ENCODE peak calls at places on chromosomes 13 and 19, in six cellular contexts. One of them, this sample, is unnamed.

GRCh38 chr13:30346159-30346788 is 38.9 kb upstream of the KATNAL1 start:
- DNase-seq in breast epithelium: peak; percentile 44
- DNase-seq in psoas muscle: no peak
- DNase-seq in colonic mucosa: peak; percentile 34
- DNase-seq in hepatocyte: no peak
- DNase-seq in esophagus squamous epithelium: no peak
- DNase-seq in this sample: no peak

GRCh38 chr13:111658150-111659100 is 338.0 kb downstream of the TEX29 start:
- DNase-seq in esophagus squamous epithelium: no peak
- DNase-seq in hepatocyte: peak; percentile 16
- DNase-seq in breast epithelium: no peak
- DNase-seq in colonic mucosa: no peak
- DNase-seq in psoas muscle: no peak
- DNase-seq in this sample: no peak

GRCh38 chr13:21674271-21675009 is 3.6 kb downstream of the FGF9 start:
- DNase-seq in hepatocyte: peak; percentile 62
- DNase-seq in colonic mucosa: peak; percentile 36
- DNase-seq in breast epithelium: no peak
- DNase-seq in esophagus squamous epithelium: no peak
- DNase-seq in psoas muscle: peak; percentile 53
- DNase-seq in this sample: no peak

GRCh38 chr19:46015961-46016425 is 6.9 kb downstream of the PGLYRP1 start:
- DNase-seq in breast epithelium: no peak
- DNase-seq in psoas muscle: no peak
- DNase-seq in hepatocyte: no peak
- DNase-seq in esophagus squamous epithelium: no peak
- DNase-seq in colonic mucosa: no peak
- DNase-seq in this sample: no peak

GRCh38 chr13:93004919-93005318 is 221.7 kb upstream of the GPC6 start:
- DNase-seq in hepatocyte: no peak
- DNase-seq in psoas muscle: no peak
- DNase-seq in colonic mucosa: no peak
- DNase-seq in esophagus squamous epithelium: no peak
- DNase-seq in breast epithelium: no peak
- DNase-seq in this sample: no peak

GRCh38 chr13:65606622-65607021 is 1623.5 kb downstream of the PCDH9 start:
- DNase-seq in breast epithelium: no peak
- DNase-seq in psoas muscle: no peak
- DNase-seq in colonic mucosa: no peak
- DNase-seq in esophagus squamous epithelium: no peak
- DNase-seq in hepatocyte: no peak
- DNase-seq in this sample: no peak

GRCh38 chr19:2250765-2251576 is 1.8 kb downstream of the AMH start:
- DNase-seq in hepatocyte: no peak
- DNase-seq in psoas muscle: no peak
- DNase-seq in colonic mucosa: no peak
- DNase-seq in esophagus squamous epithelium: no peak
- DNase-seq in breast epithelium: no peak
- DNase-seq in this sample: no peak

GRCh38 chr13:75803175-75803611 is 167.1 kb downstream of the LMO7 start:
- DNase-seq in esophagus squamous epithelium: no peak
- DNase-seq in hepatocyte: no peak
- DNase-seq in breast epithelium: no peak
- DNase-seq in colonic mucosa: peak; percentile 44
- DNase-seq in psoas muscle: no peak
- DNase-seq in this sample: no peak

GRCh38 chr13:21435710-21436151 is 23.4 kb downstream of the ZDHHC20 start:
- DNase-seq in esophagus squamous epithelium: no peak
- DNase-seq in psoas muscle: no peak
- DNase-seq in colonic mucosa: peak; percentile 64
- DNase-seq in breast epithelium: no peak
- DNase-seq in hepatocyte: peak; percentile 53
- DNase-seq in this sample: peak; percentile 74

GRCh38 chr13:112444001-112444311 is 67.8 kb downstream of the SPACA7 start:
- DNase-seq in breast epithelium: peak; percentile 17
- DNase-seq in hepatocyte: peak; percentile 87
- DNase-seq in esophagus squamous epithelium: no peak
- DNase-seq in psoas muscle: peak; percentile 63
- DNase-seq in colonic mucosa: peak; percentile 68
- DNase-seq in this sample: no peak

GRCh38 chr19:16382775-16383543 is 58.3 kb downstream of the KLF2 start:
- DNase-seq in breast epithelium: peak; percentile 74
- DNase-seq in esophagus squamous epithelium: no peak
- DNase-seq in hepatocyte: peak; percentile 87
- DNase-seq in psoas muscle: peak; percentile 93
- DNase-seq in colonic mucosa: peak; percentile 88
- DNase-seq in this sample: peak; percentile 80

GRCh38 chr13:113839536-113840204 is 24.2 kb downstream of the GAS6 start:
- DNase-seq in esophagus squamous epithelium: no peak
- DNase-seq in breast epithelium: no peak
- DNase-seq in colonic mucosa: peak; percentile 76
- DNase-seq in psoas muscle: peak; percentile 50
- DNase-seq in hepatocyte: no peak
- DNase-seq in this sample: peak; percentile 62

GRCh38 chr13:35914662-35915061 is 216.5 kb downstream of the DCLK1 start:
- DNase-seq in esophagus squamous epithelium: no peak
- DNase-seq in psoas muscle: no peak
- DNase-seq in breast epithelium: no peak
- DNase-seq in hepatocyte: no peak
- DNase-seq in colonic mucosa: no peak
- DNase-seq in this sample: no peak

GRCh38 chr19:1457031-1457739 is 7.3 kb downstream of the APC2 start:
- DNase-seq in colonic mucosa: no peak
- DNase-seq in esophagus squamous epithelium: no peak
- DNase-seq in psoas muscle: peak; percentile 44
- DNase-seq in hepatocyte: no peak
- DNase-seq in breast epithelium: no peak
- DNase-seq in this sample: no peak

GRCh38 chr13:76741624-76742023 is 144.6 kb downstream of the KCTD12 start:
- DNase-seq in breast epithelium: no peak
- DNase-seq in colonic mucosa: no peak
- DNase-seq in hepatocyte: no peak
- DNase-seq in psoas muscle: no peak
- DNase-seq in esophagus squamous epithelium: no peak
- DNase-seq in this sample: no peak

GRCh38 chr13:23504188-23504587 is 66.0 kb upstream of the TNFRSF19 start:
- DNase-seq in esophagus squamous epithelium: no peak
- DNase-seq in hepatocyte: no peak
- DNase-seq in breast epithelium: no peak
- DNase-seq in colonic mucosa: no peak
- DNase-seq in psoas muscle: no peak
- DNase-seq in this sample: no peak

GRCh38 chr13:77034883-77035282 is 7.9 kb upstream of the FBXL3 start:
- DNase-seq in hepatocyte: no peak
- DNase-seq in psoas muscle: no peak
- DNase-seq in esophagus squamous epithelium: no peak
- DNase-seq in colonic mucosa: no peak
- DNase-seq in breast epithelium: no peak
- DNase-seq in this sample: no peak

GRCh38 chr19:18070181-18070580 is 16.6 kb downstream of the IL12RB1 start:
- DNase-seq in psoas muscle: no peak
- DNase-seq in hepatocyte: no peak
- DNase-seq in breast epithelium: no peak
- DNase-seq in colonic mucosa: no peak
- DNase-seq in esophagus squamous epithelium: no peak
- DNase-seq in this sample: no peak

GRCh38 chr19:35557539-35558399 is 5.7 kb downstream of the ATP4A start:
- DNase-seq in esophagus squamous epithelium: no peak
- DNase-seq in hepatocyte: peak; percentile 78
- DNase-seq in breast epithelium: peak; percentile 72
- DNase-seq in psoas muscle: peak; percentile 80
- DNase-seq in colonic mucosa: peak; percentile 75
- DNase-seq in this sample: peak; percentile 60
- TF ChIP-seq CTCF in esophagus squamous epithelium: no peak
- TF ChIP-seq CTCF in hepatocyte: no peak
- TF ChIP-seq CTCF in breast epithelium: no peak
- TF ChIP-seq CTCF in psoas muscle: no peak
- TF ChIP-seq CTCF in colonic mucosa: no peak
- TF ChIP-seq CTCF in this sample: no peak

DNA sequence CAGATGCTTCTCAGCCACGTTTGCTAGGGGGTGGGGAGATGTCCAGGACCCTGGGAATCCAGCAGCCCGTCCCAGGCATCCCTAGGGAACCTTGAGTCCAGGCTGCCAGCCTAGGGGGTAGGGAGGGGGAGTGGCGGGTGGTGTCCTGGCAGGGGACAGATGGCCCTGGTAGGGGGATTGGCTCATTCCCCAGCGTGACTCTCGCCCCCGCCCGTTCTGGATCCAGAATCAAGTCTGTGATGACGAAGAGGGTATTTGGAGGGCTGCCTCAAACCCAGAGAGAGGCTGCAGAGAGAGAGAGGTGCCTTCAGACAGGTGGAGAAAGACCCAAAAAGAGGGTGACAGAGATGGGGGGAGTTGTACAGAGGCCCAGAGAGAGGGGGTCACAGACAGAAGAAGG is 4.1 kb downstream of the SLC17A7 start:
- DNase-seq in colonic mucosa: no peak
- DNase-seq in hepatocyte: no peak
- DNase-seq in psoas muscle: no peak
- DNase-seq in esophagus squamous epithelium: no peak
- DNase-seq in breast epithelium: no peak
- DNase-seq in this sample: no peak
- H3K27me3 ChIP-seq in colonic mucosa: peaks cover 62% of the 10 kb centered on the region
- H3K27me3 ChIP-seq in hepatocyte: peaks cover 97% of the 10 kb centered on the region
- H3K27me3 ChIP-seq in psoas muscle: peaks cover 95% of the 10 kb centered on the region
- H3K27me3 ChIP-seq in esophagus squamous epithelium: peaks cover 44% of the 10 kb centered on the region
- H3K27me3 ChIP-seq in breast epithelium: no peaks in the 10 kb centered on the region
- H3K27me3 ChIP-seq in this sample: peaks cover 83% of the 10 kb centered on the region

GRCh38 chr19:23075031-23075733 is 41.6 kb upstream of the ZNF730 start:
- DNase-seq in hepatocyte: peak; percentile 87
- DNase-seq in psoas muscle: peak; percentile 62
- DNase-seq in breast epithelium: peak; percentile 40
- DNase-seq in colonic mucosa: peak; percentile 73
- DNase-seq in esophagus squamous epithelium: no peak
- DNase-seq in this sample: peak; percentile 83

GRCh38 chr19:23065306-23065705 is 51.5 kb upstream of the ZNF730 start:
- DNase-seq in psoas muscle: no peak
- DNase-seq in hepatocyte: no peak
- DNase-seq in breast epithelium: no peak
- DNase-seq in colonic mucosa: no peak
- DNase-seq in esophagus squamous epithelium: no peak
- DNase-seq in this sample: no peak

GRCh38 chr19:23070353-23070781 is 46.5 kb upstream of the ZNF730 start:
- DNase-seq in esophagus squamous epithelium: no peak
- DNase-seq in breast epithelium: peak; percentile 28
- DNase-seq in psoas muscle: peak; percentile 60
- DNase-seq in hepatocyte: no peak
- DNase-seq in colonic mucosa: peak; percentile 27
- DNase-seq in this sample: no peak

DNA sequence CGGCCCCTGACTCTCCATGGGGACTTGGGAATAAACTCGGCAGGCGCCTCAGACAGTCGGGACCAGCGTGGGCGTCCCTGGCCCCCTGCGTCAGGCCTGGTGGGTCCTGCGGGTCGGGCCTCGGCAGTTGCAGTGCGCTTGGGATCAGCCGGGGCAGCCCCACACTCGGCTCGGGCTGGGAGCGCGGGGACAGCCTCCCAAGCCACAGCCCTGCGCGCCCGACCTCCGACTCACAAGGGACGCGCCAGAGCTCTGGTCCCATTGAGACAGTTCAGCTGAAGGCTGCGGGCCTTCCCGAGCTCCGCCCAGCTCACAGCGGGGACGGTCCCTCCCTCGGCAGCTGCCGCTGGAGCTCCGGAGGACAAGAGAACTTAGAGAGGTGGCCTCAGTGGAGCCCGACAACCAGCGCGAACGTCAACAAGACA is 45.7 kb upstream of the ZNF730 start:
- DNase-seq in psoas muscle: no peak
- DNase-seq in breast epithelium: peak; percentile 28
- DNase-seq in colonic mucosa: peak; percentile 20
- DNase-seq in esophagus squamous epithelium: no peak
- DNase-seq in hepatocyte: no peak
- DNase-seq in this sample: no peak
- H3K4me3 ChIP-seq in psoas muscle: peak overlapping the region; percentile 44
- H3K4me3 ChIP-seq in breast epithelium: peak overlapping the region; percentile 52
- H3K4me3 ChIP-seq in colonic mucosa: no peak overlapping the region
- H3K4me3 ChIP-seq in esophagus squamous epithelium: peak overlapping the region; percentile 37
- H3K4me3 ChIP-seq in hepatocyte: no peak overlapping the region
- H3K4me3 ChIP-seq in this sample: peak overlapping the region; percentile 24

DNA sequence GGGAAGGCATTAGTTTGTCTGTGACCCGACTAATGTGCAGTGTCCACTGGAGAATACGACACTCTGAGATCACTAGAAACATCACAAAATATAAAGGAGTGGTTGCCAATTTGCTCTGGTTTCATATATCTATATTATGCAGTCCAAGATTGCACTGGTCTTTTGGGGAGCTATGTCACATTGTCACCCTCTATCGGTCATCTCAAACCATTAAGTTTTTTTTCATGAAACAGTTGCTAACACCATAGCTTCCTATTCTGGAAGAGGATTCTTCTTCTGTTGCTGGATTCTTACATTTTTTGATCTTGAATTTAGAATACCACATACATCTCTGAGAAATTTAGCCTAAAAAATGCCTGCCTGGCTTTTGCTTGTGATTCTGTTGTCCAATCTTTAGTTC is 168.6 kb downstream of the LACC1 start:
- DNase-seq in esophagus squamous epithelium: no peak
- DNase-seq in colonic mucosa: no peak
- DNase-seq in breast epithelium: no peak
- DNase-seq in psoas muscle: no peak
- DNase-seq in hepatocyte: no peak
- DNase-seq in this sample: no peak
- TF ChIP-seq CTCF in esophagus squamous epithelium: no peak
- TF ChIP-seq CTCF in colonic mucosa: no peak
- TF ChIP-seq CTCF in breast epithelium: no peak
- TF ChIP-seq CTCF in psoas muscle: no peak
- TF ChIP-seq CTCF in hepatocyte: peak; percentile 9
- TF ChIP-seq CTCF in this sample: no peak

GRCh38 chr19:41934849-41935374 is 6.7 kb upstream of the ERFL start:
- DNase-seq in esophagus squamous epithelium: no peak
- DNase-seq in hepatocyte: peak; percentile 82
- DNase-seq in psoas muscle: peak; percentile 75
- DNase-seq in breast epithelium: peak; percentile 36
- DNase-seq in colonic mucosa: peak; percentile 85
- DNase-seq in this sample: peak; percentile 87

GRCh38 chr19:41936961-41937360 is 8.7 kb upstream of the ERFL start:
- DNase-seq in hepatocyte: no peak
- DNase-seq in breast epithelium: no peak
- DNase-seq in esophagus squamous epithelium: no peak
- DNase-seq in colonic mucosa: no peak
- DNase-seq in psoas muscle: no peak
- DNase-seq in this sample: no peak

GRCh38 chr19:41937525-41937924 is 9.3 kb upstream of the ERFL start:
- DNase-seq in breast epithelium: no peak
- DNase-seq in hepatocyte: no peak
- DNase-seq in psoas muscle: no peak
- DNase-seq in colonic mucosa: no peak
- DNase-seq in esophagus squamous epithelium: no peak
- DNase-seq in this sample: no peak

GRCh38 chr19:41936416-41936850 is 8.2 kb upstream of the ERFL start:
- DNase-seq in breast epithelium: no peak
- DNase-seq in psoas muscle: no peak
- DNase-seq in hepatocyte: no peak
- DNase-seq in colonic mucosa: no peak
- DNase-seq in esophagus squamous epithelium: no peak
- DNase-seq in this sample: no peak

GRCh38 chr19:41935781-41936415 is 7.6 kb upstream of the ERFL start:
- DNase-seq in esophagus squamous epithelium: no peak
- DNase-seq in breast epithelium: no peak
- DNase-seq in hepatocyte: no peak
- DNase-seq in psoas muscle: no peak
- DNase-seq in colonic mucosa: no peak
- DNase-seq in this sample: no peak
- H3K27me3 ChIP-seq in esophagus squamous epithelium: peaks cover 16% of the 10 kb centered on the region
- H3K27me3 ChIP-seq in breast epithelium: peaks cover 2% of the 10 kb centered on the region
- H3K27me3 ChIP-seq in hepatocyte: peaks cover 68% of the 10 kb centered on the region
- H3K27me3 ChIP-seq in psoas muscle: peaks cover 72% of the 10 kb centered on the region
- H3K27me3 ChIP-seq in colonic mucosa: peaks cover 12% of the 10 kb centered on the region
- H3K27me3 ChIP-seq in this sample: peaks cover 82% of the 10 kb centered on the region

GRCh38 chr19:52039169-52039568 is 9.5 kb downstream of the ZNF432 start:
- DNase-seq in esophagus squamous epithelium: no peak
- DNase-seq in breast epithelium: no peak
- DNase-seq in colonic mucosa: no peak
- DNase-seq in hepatocyte: no peak
- DNase-seq in psoas muscle: no peak
- DNase-seq in this sample: no peak
- H3K4me3 ChIP-seq in esophagus squamous epithelium: no peak overlapping the region
- H3K4me3 ChIP-seq in breast epithelium: no peak overlapping the region
- H3K4me3 ChIP-seq in colonic mucosa: no peak overlapping the region
- H3K4me3 ChIP-seq in hepatocyte: no peak overlapping the region
- H3K4me3 ChIP-seq in psoas muscle: no peak overlapping the region
- H3K4me3 ChIP-seq in this sample: no peak overlapping the region

This sample was measured in left lung.